ENCODE peak calls at places on chromosomes 12 and 14, in four cellular contexts. I, W, Q and E are unnamed samples.

GRCh38 chr12:114750905-114751304 is 66.9 kb upstream of the TBX3 start:
- DNase-seq in W (peak; percentile 83), I (no peak), Q (no peak), E (no peak)

GRCh38 chr14:103317976-103318580 is 16.0 kb upstream of the EIF5 start:
- DNase-seq in I (no peak), Q (no peak), W (no peak), E (no peak)

GRCh38 chr12:89140580-89141236 is 211.6 kb downstream of the DUSP6 start:
- DNase-seq in I (no peak), Q (no peak), W (no peak), E (no peak)

GRCh38 chr12:3712209-3712992 is 40.5 kb downstream of the CRACR2A start:
- DNase-seq in W (no peak), Q (no peak), I (no peak), E (no peak)

GRCh38 chr14:99320105-99320572 is 48.1 kb upstream of the BCL11B start:
- DNase-seq in Q (peak; percentile 20), I (peak; percentile 69), W (peak; percentile 39), E (peak; percentile 57)

GRCh38 chr12:4273651-4274395 is at the start of gene CCND2:
- DNase-seq in Q (no peak), W (no peak), I (peak; percentile 27), E (peak; percentile 88)

GRCh38 chr14:105495101-105495989 is 4.3 kb downstream of the TEDC1 start:
- DNase-seq in Q (no peak), I (no peak), W (no peak), E (peak; percentile 14)

GRCh38 chr14:102824832-102825231 is 47.6 kb downstream of the TRAF3 start:
- DNase-seq in Q (peak; percentile 63), I (no peak), W (no peak), E (no peak)

GRCh38 chr12:102063066-102063465 is 1.3 kb upstream of the WASHC3 start:
- DNase-seq in Q (no peak), W (peak; percentile 29), I (peak; percentile 36), E (no peak)

GRCh38 chr12:28925726-28926376 is 223.2 kb upstream of the FAR2 start:
- DNase-seq in Q (no peak), I (no peak), W (no peak), E (no peak)

GRCh38 chr14:102185360-102185759 is 45.7 kb downstream of the WDR20 start:
- DNase-seq in Q (no peak), W (no peak), I (no peak), E (no peak)

GRCh38 chr14:94686511-94687160 is 74.4 kb downstream of the SERPINA3 start:
- DNase-seq in W (no peak), Q (no peak), I (no peak), E (no peak)

GRCh38 chr12:99135376-99135775 is 490.3 kb downstream of the APAF1 start:
- DNase-seq in W (no peak), Q (no peak), I (no peak), E (no peak)

GRCh38 chr14:57875296-57875695 is 9.4 kb upstream of the SLC35F4 start:
- DNase-seq in Q (no peak), W (no peak), I (no peak), E (no peak)

GRCh38 chr14:77761205-77761931 is 412 bp upstream of the SNW1 start:
- DNase-seq in Q (peak; percentile 13), W (peak; percentile 57), I (peak; percentile 37), E (peak; percentile 46)

GRCh38 chr12:132153501-132154340 is 9.5 kb downstream of the NOC4L start:
- DNase-seq in I (peak; percentile 90), Q (peak; percentile 37), W (peak; percentile 85), E (peak; percentile 67)

GRCh38 chr12:57161491-57161890 is 14.1 kb upstream of the LRP1-AS start:
- DNase-seq in I (no peak), Q (peak; percentile 63), W (no peak), E (no peak)

GRCh38 chr12:48454675-48455074 is 17.7 kb upstream of the ANP32D start:
- DNase-seq in Q (peak; percentile 47), I (no peak), W (peak; percentile 12), E (no peak)

GRCh38 chr12:93786669-93787397 is 109.7 kb downstream of the CRADD start:
- DNase-seq in W (peak; percentile 21), Q (peak; percentile 29), I (no peak), E (no peak)

GRCh38 chr12:110107369-110108281 is 16.5 kb upstream of the IFT81 start:
- DNase-seq in I (peak; percentile 40), Q (peak; percentile 77), W (no peak), E (peak; percentile 27)

GRCh38 chr14:35368583-35368982 is 36.0 kb downstream of the NFKBIA start:
- DNase-seq in I (no peak), Q (no peak), W (no peak), E (no peak)

GRCh38 chr12:99413751-99414150 is 233.8 kb upstream of the GARIN6 start:
- DNase-seq in W (no peak), I (no peak), Q (no peak), E (no peak)

GRCh38 chr12:27060740-27061139 is 21.6 kb downstream of the C12orf71 start:
- DNase-seq in W (no peak), I (no peak), Q (no peak), E (no peak)

GRCh38 chr14:100531152-100531551 is 56.1 kb downstream of the BEGAIN start:
- DNase-seq in I (no peak), W (no peak), Q (no peak), E (no peak)

GRCh38 chr14:96573473-96574100 is 71.4 kb downstream of the PAPOLA start:
- DNase-seq in Q (no peak), W (no peak), I (no peak), E (no peak)

GRCh38 chr14:67387195-67387594 is 24.8 kb downstream of the PLEK2 start:
- DNase-seq in W (no peak), Q (peak; percentile 33), I (no peak), E (no peak)

GRCh38 chr12:11761869-11762567 is 112.5 kb downstream of the ETV6 start:
- DNase-seq in I (no peak), Q (no peak), W (no peak), E (no peak)

GRCh38 chr12:42684171-42685071 is 94.9 kb upstream of the PRICKLE1 start:
- DNase-seq in W (no peak), I (no peak), Q (no peak), E (no peak)

GRCh38 chr14:82080319-82080718 is 546.7 kb upstream of the SEL1L start:
- DNase-seq in W (no peak), I (no peak), Q (no peak), E (no peak)

GRCh38 chr12:49253033-49253623 is 11.8 kb upstream of the TUBA1C start:
- DNase-seq in Q (peak; percentile 48), I (no peak), W (no peak), E (no peak)

GRCh38 chr12:129941646-129942045 is 37.8 kb upstream of the TMEM132D start:
- DNase-seq in I (no peak), W (no peak), Q (no peak), E (no peak)

GRCh38 chr12:64824500-64825142 is at the start of gene TBC1D30:
- DNase-seq in Q (no peak), W (peak; percentile 85), I (peak; percentile 53), E (no peak)

GRCh38 chr12:3523058-3523457 is 32.1 kb downstream of the PRMT8 start:
- DNase-seq in Q (no peak), I (no peak), W (no peak), E (no peak)

GRCh38 chr12:124680863-124681778 is 113.7 kb upstream of the NCOR2 start:
- DNase-seq in Q (peak; percentile 39), W (peak; percentile 64), I (peak; percentile 76), E (no peak)